ENCODE peak calls at places on chromosomes 1 and 21, in five cellular contexts. Q, N, U, X and D are unnamed samples.

GRCh38 chr1:1181938-1182410 is 8.3 kb downstream of the TTLL10 start:
- DNase-seq in Q (peak; percentile 1), N (no peak), U (no peak), X (no peak), D (no peak)

GRCh38 chr1:33275200-33275599 is 18.9 kb downstream of the ZNF362 start:
- DNase-seq in Q (no peak), N (peak; percentile 13), U (peak; percentile 6), X (peak; percentile 36), D (no peak)

GRCh38 chr1:17192394-17193221 is 12.3 kb upstream of the PADI1 start:
- DNase-seq in Q (no peak), N (no peak), U (no peak), X (no peak), D (peak; percentile 41)

GRCh38 chr1:87795615-87796337 is 467.1 kb downstream of the LMO4 start:
- DNase-seq in Q (no peak), N (no peak), U (no peak), X (no peak), D (no peak)

GRCh38 chr1:30512253-30512921 is 211.0 kb downstream of the MATN1 start:
- DNase-seq in Q (peak; percentile 37), N (no peak), U (no peak), X (no peak), D (no peak)

GRCh38 chr1:234997201-234998173 is 131.2 kb downstream of the TOMM20 start:
- DNase-seq in Q (no peak), N (peak; percentile 93), U (peak; percentile 100), X (no peak), D (peak; percentile 99)

GRCh38 chr1:37793773-37794371 is at the start of gene MANEAL:
- DNase-seq in Q (peak; percentile 82), N (peak; percentile 82), U (peak; percentile 56), X (peak; percentile 73), D (peak; percentile 68)

GRCh38 chr21:34313116-34313515 is 50.7 kb upstream of the KCNE2 start:
- DNase-seq in Q (no peak), N (no peak), U (no peak), X (no peak), D (peak; percentile 26)

GRCh38 chr1:188402986-188403385 is 1574.2 kb downstream of the PLA2G4A start:
- DNase-seq in Q (no peak), N (no peak), U (no peak), X (no peak), D (no peak)
- H3K4me1 ChIP-seq in Q (no peaks in the 10 kb centered on the region), N (no peaks in the 10 kb centered on the region), U (no peaks in the 10 kb centered on the region), X (no peaks in the 10 kb centered on the region), D (no peaks in the 10 kb centered on the region)

GRCh38 chr1:16141573-16142336 is 14.1 kb downstream of the EPHA2 start:
- DNase-seq in Q (peak; percentile 28), N (no peak), U (peak; percentile 62), X (no peak), D (peak; percentile 51)
- H3K27ac ChIP-seq in Q (peak overlapping the region; percentile 39), N (peak overlapping the region; percentile 51), U (peak overlapping the region; percentile 78), X (peak overlapping the region; percentile 59), D (peak overlapping the region; percentile 95)

GRCh38 chr1:164774413-164774812 is 215.4 kb downstream of the PBX1 start:
- DNase-seq in Q (no peak), N (no peak), U (no peak), X (no peak), D (no peak)

GRCh38 chr1:164780111-164780510 is 221.1 kb downstream of the PBX1 start:
- DNase-seq in Q (no peak), N (no peak), U (no peak), X (no peak), D (no peak)

GRCh38 chr1:164779376-164779775 is 220.4 kb downstream of the PBX1 start:
- DNase-seq in Q (no peak), N (no peak), U (no peak), X (no peak), D (no peak)

GRCh38 chr1:164774819-164775654 is 216.1 kb downstream of the PBX1 start:
- DNase-seq in Q (peak; percentile 61), N (no peak), U (no peak), X (peak; percentile 52), D (peak; percentile 42)

GRCh38 chr1:164777518-164777917 is 218.5 kb downstream of the PBX1 start:
- DNase-seq in Q (no peak), N (no peak), U (no peak), X (no peak), D (no peak)
- H3K4me1 ChIP-seq in Q (peaks cover 17% of the 10 kb centered on the region), N (peaks cover 28% of the 10 kb centered on the region), U (peaks cover 45% of the 10 kb centered on the region), X (peaks cover 32% of the 10 kb centered on the region), D (peaks cover 79% of the 10 kb centered on the region)

GRCh38 chr1:206556748-206557635 is 49.7 kb downstream of the RASSF5 start:
- DNase-seq in Q (peak; percentile 83), N (peak; percentile 96), U (peak; percentile 78), X (peak; percentile 86), D (peak; percentile 81)

GRCh38 chr1:206554201-206554600 is 46.9 kb downstream of the RASSF5 start:
- DNase-seq in Q (no peak), N (no peak), U (no peak), X (no peak), D (peak; percentile 15)

GRCh38 chr1:206556047-206556747 is 48.9 kb downstream of the RASSF5 start:
- DNase-seq in Q (no peak), N (no peak), U (peak; percentile 58), X (no peak), D (no peak)

GRCh38 chr1:206555473-206555935 is 48.2 kb downstream of the RASSF5 start:
- DNase-seq in Q (peak; percentile 44), N (no peak), U (peak; percentile 73), X (peak; percentile 91), D (peak; percentile 69)

GRCh38 chr1:206554833-206555472 is 47.6 kb downstream of the RASSF5 start:
- DNase-seq in Q (no peak), N (no peak), U (no peak), X (no peak), D (no peak)
- H3K27ac ChIP-seq in Q (no peak overlapping the region), N (no peak overlapping the region), U (peak overlapping the region; percentile 90), X (peak overlapping the region; percentile 81), D (peak overlapping the region; percentile 84)

GRCh38 chr1:174413632-174414031 is 34.1 kb upstream of the GPR52 start:
- DNase-seq in Q (peak; percentile 58), N (no peak), U (peak; percentile 20), X (no peak), D (peak; percentile 17)

GRCh38 chr1:174407705-174408104 is 40.1 kb upstream of the GPR52 start:
- DNase-seq in Q (no peak), N (no peak), U (no peak), X (no peak), D (no peak)

GRCh38 chr1:174405219-174405618 is 42.5 kb upstream of the GPR52 start:
- DNase-seq in Q (no peak), N (no peak), U (no peak), X (no peak), D (no peak)

GRCh38 chr1:174406421-174406820 is 41.3 kb upstream of the GPR52 start:
- DNase-seq in Q (no peak), N (no peak), U (no peak), X (no peak), D (no peak)

DNA sequence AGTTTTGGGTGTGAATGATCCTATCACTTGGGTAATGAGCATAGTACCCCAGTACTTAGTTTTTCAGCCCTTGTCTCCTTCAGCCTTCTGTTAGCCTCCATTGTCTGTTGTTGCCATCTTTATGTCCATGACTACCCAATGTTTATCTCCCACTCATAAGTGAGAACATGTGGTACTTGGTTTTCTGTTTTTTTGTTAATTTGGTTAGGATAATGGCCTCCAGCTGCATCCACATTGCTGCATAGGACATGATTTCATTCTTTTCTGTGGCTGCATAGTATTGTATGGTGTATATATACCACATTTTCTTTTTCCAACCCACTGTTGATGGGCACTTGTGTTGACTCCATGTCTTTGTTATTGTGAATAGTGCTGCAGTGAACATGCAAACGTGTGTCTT is 39.6 kb upstream of the GPR52 start:
- DNase-seq in Q (no peak), N (no peak), U (no peak), X (no peak), D (no peak)
- H3K4me1 ChIP-seq in Q (no peaks in the 10 kb centered on the region), N (no peaks in the 10 kb centered on the region), U (no peaks in the 10 kb centered on the region), X (no peaks in the 10 kb centered on the region), D (no peaks in the 10 kb centered on the region)

GRCh38 chr1:53176452-53177344 is 19.9 kb upstream of the CPT2 start:
- DNase-seq in Q (no peak), N (peak; percentile 77), U (no peak), X (no peak), D (peak; percentile 43)

GRCh38 chr1:53175302-53175913 is 21.2 kb upstream of the CPT2 start:
- DNase-seq in Q (no peak), N (no peak), U (no peak), X (no peak), D (peak; percentile 40)

GRCh38 chr1:53172751-53173498 is 23.7 kb upstream of the CPT2 start:
- DNase-seq in Q (peak; percentile 57), N (no peak), U (no peak), X (peak; percentile 34), D (peak; percentile 69)
- H3K27ac ChIP-seq in Q (no peak overlapping the region), N (no peak overlapping the region), U (no peak overlapping the region), X (no peak overlapping the region), D (no peak overlapping the region)

GRCh38 chr1:206686486-206687249 is 2.0 kb downstream of the MAPKAPK2 start:
- DNase-seq in Q (no peak), N (no peak), U (no peak), X (peak; percentile 65), D (no peak)

GRCh38 chr1:206684003-206684402 is 702 bp upstream of the MAPKAPK2 start:
- DNase-seq in Q (no peak), N (no peak), U (no peak), X (no peak), D (no peak)

GRCh38 chr1:206685749-206686485 is 1.2 kb downstream of the MAPKAPK2 start:
- DNase-seq in Q (peak; percentile 82), N (peak; percentile 83), U (peak; percentile 74), X (peak; percentile 59), D (peak; percentile 88)

GRCh38 chr1:206684478-206685255 is at the start of gene MAPKAPK2:
- DNase-seq in Q (peak; percentile 92), N (peak; percentile 91), U (peak; percentile 88), X (peak; percentile 99), D (peak; percentile 71)

DNA sequence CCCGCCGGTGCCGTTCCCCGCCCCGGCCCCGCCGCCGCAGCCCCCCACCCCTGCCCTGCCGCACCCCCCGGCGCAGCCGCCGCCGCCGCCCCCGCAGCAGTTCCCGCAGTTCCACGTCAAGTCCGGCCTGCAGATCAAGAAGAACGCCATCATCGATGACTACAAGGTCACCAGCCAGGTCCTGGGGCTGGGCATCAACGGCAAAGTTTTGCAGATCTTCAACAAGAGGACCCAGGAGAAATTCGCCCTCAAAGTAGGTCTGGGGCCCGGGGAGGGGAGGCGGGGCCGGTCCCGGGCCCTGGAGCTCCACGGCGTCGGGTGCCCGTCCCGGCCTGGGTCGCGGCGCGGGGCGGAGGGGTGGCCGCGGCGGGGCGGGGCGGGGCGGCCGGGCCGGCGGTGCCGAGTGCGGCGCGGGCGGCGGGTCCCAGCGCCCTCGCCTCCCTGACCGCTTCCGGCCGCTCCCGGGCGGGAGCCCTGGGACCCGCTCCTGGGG is 597 bp downstream of the MAPKAPK2 start:
- DNase-seq in Q (peak; percentile 68), N (peak; percentile 78), U (peak; percentile 65), X (peak; percentile 72), D (peak; percentile 58)
- H3K4me1 ChIP-seq in Q (peaks cover 45% of the 10 kb centered on the region), N (peaks cover 44% of the 10 kb centered on the region), U (peaks cover 43% of the 10 kb centered on the region), X (peaks cover 61% of the 10 kb centered on the region), D (peaks cover 36% of the 10 kb centered on the region)

DNA sequence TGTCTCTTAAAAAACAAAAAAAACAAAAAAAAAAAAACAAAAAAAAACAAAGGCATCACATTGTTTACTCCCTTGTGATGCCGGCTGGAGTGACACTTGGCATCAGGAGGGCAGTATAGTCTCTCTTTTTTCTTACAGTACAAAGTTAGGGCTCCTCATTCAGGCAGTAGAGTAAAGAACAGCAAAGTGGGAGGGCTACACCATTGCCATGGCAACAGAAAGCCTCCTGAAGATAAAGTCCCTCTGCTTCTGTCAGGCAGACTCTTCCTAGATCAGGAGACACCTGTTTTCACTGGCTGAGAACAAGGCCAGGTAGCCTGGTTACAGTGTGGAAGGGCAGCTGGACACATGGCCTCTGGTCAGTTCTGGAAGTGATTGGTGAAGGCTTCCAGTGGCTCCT is 41.3 kb upstream of the RAB3GAP2 start:
- DNase-seq in Q (peak; percentile 43), N (no peak), U (no peak), X (no peak), D (no peak)
- H3K27ac ChIP-seq in Q (no peak overlapping the region), N (no peak overlapping the region), U (no peak overlapping the region), X (no peak overlapping the region), D (no peak overlapping the region)